ENCODE peak calls at places on chromosomes 6 and 20, in ten cellular contexts. A, K, D, G, C, X, E, W, R and F are unnamed samples.

GRCh38 chr6:3940703-3941102 is 91.5 kb downstream of the FAM50B start:
- DNase-seq in W (no peak), E (no peak), R (no peak), A (no peak), K (no peak), C (no peak), G (no peak), D (no peak), X (no peak), F (no peak)

GRCh38 chr6:147806697-147807096 is 298.2 kb downstream of the SAMD5 start:
- DNase-seq in K (no peak), X (no peak), C (no peak), R (no peak), D (no peak), W (no peak), E (no peak), G (no peak), A (no peak), F (no peak)

GRCh38 chr6:90168693-90169131 is 127.9 kb downstream of the BACH2 start:
- DNase-seq in D (peak; percentile 23), E (no peak), C (no peak), X (no peak), K (no peak), A (no peak), G (no peak), R (no peak), W (no peak), F (peak; percentile 51)

GRCh38 chr6:48560408-48560807 is 449.4 kb upstream of the PTCHD4 start:
- DNase-seq in G (no peak), D (peak; percentile 53), A (no peak), X (no peak), R (no peak), E (no peak), W (no peak), K (no peak), C (no peak), F (peak; percentile 12)

GRCh38 chr6:165552248-165552736 is 110.7 kb downstream of the PDE10A start:
- DNase-seq in R (no peak), A (no peak), G (no peak), K (peak; percentile 15), W (no peak), D (no peak), X (no peak), C (peak; percentile 77), E (no peak), F (no peak)

GRCh38 chr6:30876039-30876730 is 8.1 kb upstream of the DDR1 start:
- DNase-seq in R (peak; percentile 75), K (no peak), G (no peak), D (peak; percentile 93), A (no peak), E (no peak), C (peak; percentile 82), X (no peak), W (no peak), F (peak; percentile 50)

GRCh38 chr6:23524556-23524955 is 601.5 kb upstream of the NRSN1 start:
- DNase-seq in K (no peak), C (no peak), X (no peak), W (no peak), E (no peak), R (no peak), A (no peak), G (no peak), D (no peak), F (no peak)

GRCh38 chr6:2850480-2851150 is 9.0 kb upstream of the SERPINB1 start:
- DNase-seq in K (no peak), D (peak; percentile 88), R (no peak), C (no peak), W (no peak), E (no peak), X (no peak), A (no peak), G (no peak), F (peak; percentile 57)

GRCh38 chr20:23622839-23623343 is 14.9 kb downstream of the CST3 start:
- DNase-seq in W (no peak), K (no peak), A (peak; percentile 66), R (peak; percentile 57), G (peak; percentile 72), D (peak; percentile 96), E (no peak), X (no peak), C (no peak), F (peak; percentile 98)

GRCh38 chr6:50905297-50905696 is 86.6 kb downstream of the TFAP2B start:
- DNase-seq in D (no peak), K (no peak), G (no peak), A (no peak), W (no peak), R (no peak), E (no peak), X (no peak), C (no peak), F (no peak)

GRCh38 chr6:149614352-149614751 is 34.2 kb downstream of the KATNA1 start:
- DNase-seq in G (no peak), X (no peak), R (no peak), D (peak; percentile 18), A (no peak), W (no peak), C (no peak), K (no peak), E (no peak), F (peak; percentile 28)

GRCh38 chr20:50746138-50746940 is 15.0 kb downstream of the PARD6B start:
- DNase-seq in C (no peak), D (peak; percentile 35), K (no peak), A (no peak), W (no peak), G (no peak), R (no peak), X (no peak), E (no peak), F (no peak)

GRCh38 chr20:12928755-12929401 is 79.9 kb upstream of the SPTLC3 start:
- DNase-seq in W (no peak), E (no peak), G (no peak), D (peak; percentile 74), X (no peak), K (no peak), A (no peak), R (no peak), C (no peak), F (peak; percentile 89)
- H3K4me3 ChIP-seq in W (no peak overlapping the region), E (no peak overlapping the region), G (no peak overlapping the region), D (no peak overlapping the region), X (no peak overlapping the region), K (no peak overlapping the region), A (no peak overlapping the region), R (no peak overlapping the region), C (no peak overlapping the region), F (no peak overlapping the region)

DNA sequence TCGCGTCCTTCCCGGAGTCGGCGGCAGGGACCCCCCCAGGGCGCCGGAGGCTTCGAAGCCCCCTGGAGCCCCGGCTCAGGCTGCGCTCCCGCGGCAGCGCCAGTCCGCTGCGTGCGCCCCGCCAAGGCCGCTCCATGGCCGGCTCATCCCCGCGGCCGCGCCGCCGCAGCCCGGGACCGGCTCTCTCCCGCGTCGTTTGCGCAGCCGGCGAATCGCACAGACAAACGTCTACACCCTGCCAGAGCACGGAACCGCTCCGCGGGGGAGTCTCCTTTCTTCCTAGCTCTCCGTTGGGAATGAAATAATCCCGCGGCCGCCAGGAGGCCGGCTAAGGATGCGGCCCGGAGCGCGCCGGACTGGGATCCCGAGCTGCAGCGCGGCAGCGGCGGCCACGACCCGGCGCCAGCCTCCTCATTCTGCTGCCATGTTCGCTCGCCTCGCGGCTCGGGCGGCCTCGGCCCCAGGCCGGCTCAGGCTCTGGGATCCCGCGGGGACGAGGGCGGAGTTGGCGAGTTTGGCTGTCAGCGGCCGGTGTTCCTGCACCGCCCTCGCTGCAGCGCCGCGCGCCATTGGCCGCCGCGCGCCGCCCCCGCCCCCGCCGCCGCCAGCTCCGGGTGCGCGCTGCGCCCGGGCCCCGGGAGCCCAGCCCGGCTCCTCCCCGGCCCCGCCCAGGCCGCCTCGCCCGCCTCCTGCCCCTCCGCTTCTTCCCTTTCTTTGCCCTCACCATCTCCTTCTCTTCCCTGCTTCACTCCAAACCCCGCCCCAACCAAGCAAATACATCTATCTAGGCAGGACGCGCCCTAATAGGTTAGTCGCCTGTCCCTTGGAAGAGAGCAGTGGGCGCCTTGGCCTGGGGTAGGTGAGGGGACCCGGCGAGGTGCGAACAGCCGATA is at the start of gene GFOD1:
- DNase-seq in K (peak; percentile 86), C (peak; percentile 83), X (peak; percentile 88), A (peak; percentile 90), W (peak; percentile 83), E (peak; percentile 83), G (peak; percentile 92), R (peak; percentile 84), D (peak; percentile 87), F (peak; percentile 86)
- TF ChIP-seq CTCF in K (no peak), C (peak; percentile 23), X (no peak), A (peak; percentile 20), W (peak; percentile 21), E (no peak), G (peak; percentile 37), R (no peak), D (no peak), F (no peak)

DNA sequence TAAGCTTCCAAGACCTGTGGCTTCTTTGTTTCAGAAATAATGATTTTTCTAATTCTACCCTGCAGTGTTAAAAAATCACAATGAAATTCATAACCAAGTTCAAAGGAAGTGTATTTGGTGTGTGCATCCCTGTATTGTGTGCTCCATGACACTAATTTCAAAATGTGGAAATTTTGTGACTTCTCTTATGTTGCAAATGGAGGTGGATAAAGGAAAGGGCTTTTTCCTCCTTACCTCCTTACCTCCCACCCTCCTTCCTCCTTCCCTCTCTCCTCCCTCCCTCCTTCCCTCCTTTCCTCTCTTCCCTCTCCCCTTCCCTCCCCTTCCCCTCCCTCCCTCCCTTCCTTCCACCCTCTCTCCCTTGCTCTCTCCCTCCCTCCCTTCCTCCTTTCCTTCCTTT is 10.5 kb downstream of the CDH4 start:
- DNase-seq in R (no peak), K (peak; percentile 17), W (no peak), A (no peak), E (no peak), G (no peak), D (no peak), X (no peak), C (no peak), F (no peak)
- H3K4me3 ChIP-seq in R (no peak overlapping the region), K (peak overlapping the region; percentile 39), W (no peak overlapping the region), A (no peak overlapping the region), E (no peak overlapping the region), G (no peak overlapping the region), D (no peak overlapping the region), X (no peak overlapping the region), C (no peak overlapping the region), F (no peak overlapping the region)

GRCh38 chr20:41249371-41249770 is 68.2 kb downstream of the ZHX3 start:
- DNase-seq in D (peak; percentile 94), E (no peak), A (peak; percentile 57), C (peak; percentile 29), G (peak; percentile 72), R (peak; percentile 78), W (no peak), K (no peak), X (peak; percentile 96), F (peak; percentile 87)

GRCh38 chr20:41248371-41249024 is 69.0 kb downstream of the ZHX3 start:
- DNase-seq in X (no peak), D (peak; percentile 96), W (no peak), E (no peak), G (no peak), C (peak; percentile 26), A (peak; percentile 32), R (no peak), K (no peak), F (peak; percentile 95)

GRCh38 chr20:41245086-41245707 is 72.3 kb downstream of the ZHX3 start:
- DNase-seq in R (no peak), K (peak; percentile 77), X (no peak), W (no peak), D (peak; percentile 53), A (peak; percentile 42), C (no peak), G (no peak), E (no peak), F (peak; percentile 43)

GRCh38 chr20:41247523-41248370 is 69.8 kb downstream of the ZHX3 start:
- DNase-seq in K (no peak), D (no peak), A (no peak), R (no peak), G (no peak), X (no peak), W (no peak), E (peak; percentile 82), C (no peak), F (no peak)

GRCh38 chr20:41249781-41250281 is 67.7 kb downstream of the ZHX3 start:
- DNase-seq in K (peak; percentile 91), E (no peak), A (peak; percentile 32), W (no peak), D (peak; percentile 82), C (no peak), R (no peak), G (no peak), X (no peak), F (peak; percentile 59)
- TF ChIP-seq CTCF in K (peak; percentile 76), E (no peak), A (peak; percentile 38), W (peak; percentile 45), D (peak; percentile 22), C (peak; percentile 12), R (no peak), G (peak; percentile 45), X (peak; percentile 94), F (peak; percentile 33)